ENCODE peak calls at places on chromosomes 3 and 15, in eight cellular contexts. W is GM12878, F is sigmoid colon, R is HepG2, H is A549, G is transverse colon, T is SK-N-SH, S is ovary. Q is an unnamed sample.

GRCh38 chr3:65787827-65788226 is 250.9 kb downstream of the MAGI1 start:
- DNase-seq in W (no peak), F (no peak), R (no peak), H (no peak), G (no peak), T (no peak), S (no peak), Q (no peak)

GRCh38 chr3:108590443-108590842 is 921 bp downstream of the DZIP3 start:
- DNase-seq in W (no peak), F (no peak), R (peak; percentile 1), H (no peak), G (no peak), T (peak; percentile 2), S (no peak), Q (no peak)

GRCh38 chr3:88057650-88058321 is 1.0 kb downstream of the CGGBP1 start:
- DNase-seq in W (no peak), F (no peak), R (no peak), H (no peak), G (no peak), T (no peak), S (no peak), Q (no peak)

GRCh38 chr3:189841474-189842205 is 210.5 kb downstream of the TP63 start:
- DNase-seq in W (no peak), F (no peak), R (no peak), H (peak; percentile 22), G (no peak), T (no peak), S (no peak), Q (no peak)

GRCh38 chr3:106765342-106765741 is 611.9 kb upstream of the CCDC54 start:
- DNase-seq in W (no peak), F (no peak), R (no peak), H (peak; percentile 14), G (no peak), T (no peak), S (no peak), Q (no peak)

GRCh38 chr3:129793356-129793755 is 100.2 kb downstream of the TMCC1 start:
- DNase-seq in W (no peak), F (no peak), R (peak; percentile 61), H (peak; percentile 11), G (no peak), T (no peak), S (no peak), Q (no peak)

GRCh38 chr15:33675246-33675645 is 293.1 kb upstream of the CHRM5 start:
- DNase-seq in W (no peak), F (no peak), R (no peak), H (peak; percentile 53), G (no peak), T (peak; percentile 46), S (no peak), Q (no peak)

GRCh38 chr15:32919749-32920414 is 202.1 kb downstream of the GREM1 start:
- DNase-seq in W (no peak), F (no peak), R (no peak), H (no peak), G (no peak), T (no peak), S (no peak), Q (no peak)

GRCh38 chr3:104578558-104578957 is 788.2 kb upstream of the ALCAM start:
- DNase-seq in W (no peak), F (no peak), R (no peak), H (no peak), G (no peak), T (no peak), S (no peak), Q (no peak)

GRCh38 chr15:34927726-34928125 is 41.8 kb downstream of the AQR start:
- DNase-seq in W (no peak), F (no peak), R (no peak), H (peak; percentile 78), G (no peak), T (no peak), S (no peak), Q (no peak)

GRCh38 chr3:9507586-9508578 is 45.7 kb downstream of the LHFPL4 start:
- DNase-seq in W (no peak), F (no peak), R (no peak), H (no peak), G (no peak), T (no peak), S (no peak), Q (no peak)
- TF ChIP-seq EP300 in W (no peak), F (no peak), R (no peak), H (no peak), G (no peak), T (no peak), S (no peak), Q (no peak)

DNA sequence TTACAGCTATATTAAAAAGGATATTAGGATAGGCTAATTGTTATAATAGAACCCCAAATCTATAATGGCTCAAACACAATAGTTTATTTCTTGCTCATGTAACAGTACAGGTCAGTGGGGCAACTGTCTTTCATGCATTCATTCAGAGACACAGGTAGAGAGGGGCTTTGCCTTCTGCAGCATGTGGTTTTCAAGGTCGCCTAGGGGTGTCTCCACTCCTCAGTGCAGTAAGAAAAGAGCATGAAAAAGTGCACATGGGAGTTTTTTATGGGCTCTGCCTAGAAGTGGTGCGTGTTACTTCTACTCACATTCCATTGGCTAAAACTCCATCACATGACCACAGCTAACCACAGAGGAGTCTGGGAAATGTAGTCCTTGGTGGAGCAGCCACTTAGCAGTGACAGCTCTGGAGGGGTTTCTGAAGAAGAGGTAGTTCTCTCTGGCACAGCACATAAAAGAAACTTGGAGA is 1.8 kb downstream of the ZBTB38 start:
- DNase-seq in W (peak; percentile 96), F (peak; percentile 81), R (peak; percentile 94), H (peak; percentile 92), G (peak; percentile 50), T (peak; percentile 80), S (peak; percentile 59), Q (peak; percentile 29)
- H3K4me3 ChIP-seq in W (no peak overlapping the region), F (no peak overlapping the region), R (no peak overlapping the region), H (peak overlapping the region; percentile 41), G (no peak overlapping the region), T (no peak overlapping the region), S (no peak overlapping the region), Q (no peak overlapping the region)

DNA sequence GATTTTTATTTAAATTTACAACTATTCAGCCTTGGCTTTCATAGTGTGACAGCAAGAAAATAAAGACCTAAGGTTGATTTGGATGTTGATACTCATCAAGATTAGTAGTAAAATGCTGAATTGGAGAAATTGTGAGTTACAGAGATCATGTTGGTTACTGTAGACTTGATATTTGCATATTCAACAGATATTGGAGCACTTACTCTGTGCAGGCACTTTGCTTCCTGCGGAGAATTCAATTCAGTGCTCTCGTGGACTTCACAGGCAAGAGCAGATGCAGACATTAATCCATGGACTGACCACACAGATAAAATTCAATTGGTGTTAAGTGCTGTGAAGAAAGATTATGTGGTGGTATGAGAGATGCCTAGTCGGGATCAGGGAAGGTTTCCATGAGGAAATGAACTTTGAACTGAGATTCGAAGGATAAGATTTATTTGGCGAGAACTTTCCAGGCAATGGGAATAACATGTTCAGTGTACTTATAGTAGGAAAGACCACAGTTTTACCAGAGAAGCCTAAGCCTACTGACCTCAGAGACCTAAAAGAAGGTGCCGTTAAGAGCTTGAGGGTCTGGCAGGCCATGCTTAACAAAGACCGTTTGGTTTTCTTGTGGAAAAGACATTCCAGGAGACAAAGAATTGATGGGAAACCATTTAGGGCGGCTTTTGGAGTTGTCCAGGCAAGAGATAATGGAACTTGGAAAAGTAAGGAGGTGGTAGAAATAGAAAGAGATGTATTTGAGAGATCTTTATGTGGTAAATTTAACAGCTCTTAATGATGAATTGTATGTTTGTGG is 4.3 kb downstream of the SELENOT start:
- DNase-seq in W (no peak), F (no peak), R (peak; percentile 38), H (no peak), G (no peak), T (no peak), S (no peak), Q (no peak)
- H3K27ac ChIP-seq in W (peak overlapping the region; percentile 58), F (no peak overlapping the region), R (no peak overlapping the region), H (no peak overlapping the region), G (no peak overlapping the region), T (no peak overlapping the region), S (no peak overlapping the region), Q (no peak overlapping the region)

GRCh38 chr3:119664850-119665379 is 4.5 kb upstream of the POPDC2 start:
- DNase-seq in W (no peak), F (no peak), R (peak; percentile 39), H (peak; percentile 21), G (no peak), T (no peak), S (no peak), Q (no peak)
- TF ChIP-seq EP300 in W (no peak), F (no peak), R (no peak), H (no peak), G (no peak), T (peak; percentile 43), S (no peak), Q (no peak)

GRCh38 chr3:100331660-100332059 is 2.9 kb upstream of the NIT2 start:
- DNase-seq in W (no peak), F (no peak), R (no peak), H (no peak), G (no peak), T (no peak), S (no peak), Q (no peak)

GRCh38 chr3:100334340-100335136 is at the start of gene NIT2:
- DNase-seq in W (no peak), F (peak; percentile 92), R (peak; percentile 85), H (peak; percentile 86), G (peak; percentile 88), T (peak; percentile 96), S (peak; percentile 84), Q (peak; percentile 90)

GRCh38 chr3:100333051-100333450 is 1.5 kb upstream of the NIT2 start:
- DNase-seq in W (no peak), F (no peak), R (no peak), H (no peak), G (no peak), T (no peak), S (no peak), Q (no peak)

GRCh38 chr3:100335137-100335833 is 728 bp downstream of the NIT2 start:
- DNase-seq in W (no peak), F (no peak), R (peak; percentile 16), H (peak; percentile 26), G (peak; percentile 34), T (peak; percentile 47), S (peak; percentile 29), Q (no peak)

GRCh38 chr3:100333970-100334339 is 602 bp upstream of the NIT2 start:
- DNase-seq in W (no peak), F (no peak), R (no peak), H (no peak), G (no peak), T (no peak), S (no peak), Q (no peak)
- H3K4me3 ChIP-seq in W (peak overlapping the region; percentile 91), F (peak overlapping the region; percentile 74), R (peak overlapping the region; percentile 78), H (peak overlapping the region; percentile 93), G (peak overlapping the region; percentile 92), T (peak overlapping the region; percentile 79), S (peak overlapping the region; percentile 54), Q (peak overlapping the region; percentile 65)

GRCh38 chr15:31320022-31320421 is 6.6 kb upstream of the KLF13 start:
- DNase-seq in W (no peak), F (no peak), R (no peak), H (no peak), G (no peak), T (no peak), S (no peak), Q (no peak)
- H3K27ac ChIP-seq in W (no peak overlapping the region), F (no peak overlapping the region), R (no peak overlapping the region), H (no peak overlapping the region), G (no peak overlapping the region), T (no peak overlapping the region), S (no peak overlapping the region), Q (no peak overlapping the region)

Q was measured in stomach.